ENCODE peak calls at places on chromosomes 1 and 21, in ten cellular contexts. A, Y, N, S, V, L, D, P, U and K are unnamed samples. For H3K4me1, the result is how much of the 10 kb centered on the place peaks cover.

GRCh38 chr1:924619-925323 is 1.0 kb downstream of the SAMD11 start:
- DNase-seq in A (no peak), Y (no peak), N (peak), S (no peak), V (peak), L (no peak), D (peak), P (peak), U (no peak), K (no peak)

GRCh38 chr1:110068646-110069301 is 1.7 kb downstream of the ALX3 start:
- DNase-seq in A (no peak), Y (no peak), N (peak), S (no peak), V (no peak), L (no peak), D (peak), P (no peak), U (no peak), K (no peak)

GRCh38 chr1:206580438-206581113 is 31.7 kb downstream of the EIF2D start:
- DNase-seq in A (no peak), Y (no peak), N (no peak), S (no peak), V (no peak), L (no peak), D (no peak), P (no peak), U (no peak), K (no peak)

GRCh38 chr1:115078708-115079107 is 10.6 kb downstream of the TSPAN2 start:
- DNase-seq in A (no peak), Y (no peak), N (no peak), S (no peak), V (no peak), L (no peak), D (no peak), P (no peak), U (no peak), K (no peak)

GRCh38 chr1:226424228-226425003 is 16.5 kb upstream of the PARP1 start:
- DNase-seq in A (no peak), Y (no peak), N (peak), S (no peak), V (no peak), L (no peak), D (no peak), P (no peak), U (no peak), K (no peak)

GRCh38 chr1:90850181-90850924 is 133.3 kb upstream of the BARHL2 start:
- DNase-seq in A (no peak), Y (no peak), N (peak), S (no peak), V (peak), L (peak), D (peak), P (peak), U (no peak), K (no peak)

GRCh38 chr1:72000809-72001208 is 281.5 kb downstream of the NEGR1 start:
- DNase-seq in A (no peak), Y (no peak), N (no peak), S (no peak), V (no peak), L (peak), D (peak), P (no peak), U (no peak), K (peak)

GRCh38 chr1:241964550-241965241 is 7.1 kb downstream of the BECN2 start:
- DNase-seq in A (no peak), Y (no peak), N (no peak), S (no peak), V (peak), L (no peak), D (no peak), P (no peak), U (peak), K (no peak)

GRCh38 chr1:90717665-90718410 is 736 bp upstream of the BARHL2 start:
- DNase-seq in A (no peak), Y (no peak), N (peak), S (no peak), V (no peak), L (no peak), D (peak), P (no peak), U (no peak), K (no peak)

GRCh38 chr1:97841369-97841768 is 79.5 kb downstream of the DPYD start:
- DNase-seq in A (no peak), Y (no peak), N (no peak), S (no peak), V (no peak), L (no peak), D (no peak), P (no peak), U (no peak), K (no peak)

GRCh38 chr1:50959303-50959912 is 659 bp downstream of the FAF1 start:
- DNase-seq in A (peak), Y (no peak), N (peak), S (no peak), V (no peak), L (no peak), D (no peak), P (no peak), U (no peak), K (no peak)

GRCh38 chr1:199684686-199685273 is 342.7 kb upstream of the NR5A2 start:
- DNase-seq in A (no peak), Y (peak), N (peak), S (no peak), V (no peak), L (peak), D (no peak), P (peak), U (no peak), K (peak)

GRCh38 chr1:200445213-200445612 is 35.4 kb upstream of the ZNF281 start:
- DNase-seq in A (no peak), Y (no peak), N (peak), S (no peak), V (no peak), L (no peak), D (no peak), P (no peak), U (no peak), K (no peak)

GRCh38 chr1:117098287-117098890 is 23.2 kb downstream of the TRIM45 start:
- DNase-seq in A (no peak), Y (no peak), N (no peak), S (no peak), V (no peak), L (no peak), D (no peak), P (no peak), U (no peak), K (no peak)

GRCh38 chr1:199152676-199153075 is 513.8 kb downstream of the PTPRC start:
- DNase-seq in A (no peak), Y (no peak), N (no peak), S (no peak), V (no peak), L (no peak), D (no peak), P (no peak), U (no peak), K (no peak)

GRCh38 chr1:10489291-10490055 is 14.7 kb downstream of the PEX14 start:
- DNase-seq in A (no peak), Y (no peak), N (peak), S (no peak), V (no peak), L (no peak), D (no peak), P (no peak), U (no peak), K (no peak)

GRCh38 chr21:42384184-42384583 is 11.7 kb downstream of the TMPRSS3 start:
- DNase-seq in A (no peak), Y (no peak), N (no peak), S (no peak), V (no peak), L (no peak), D (no peak), P (no peak), U (peak), K (no peak)

GRCh38 chr1:19042675-19043578 is 86.5 kb upstream of the IFFO2 start:
- DNase-seq in A (peak), Y (no peak), N (no peak), S (no peak), V (no peak), L (no peak), D (peak), P (no peak), U (peak), K (no peak)

GRCh38 chr1:232340448-232340847 is 289.5 kb downstream of the SIPA1L2 start:
- DNase-seq in A (no peak), Y (no peak), N (peak), S (no peak), V (no peak), L (no peak), D (no peak), P (no peak), U (no peak), K (no peak)

GRCh38 chr1:25106352-25106751 is 126.0 kb downstream of the SYF2 start:
- DNase-seq in A (no peak), Y (no peak), N (peak), S (no peak), V (no peak), L (no peak), D (no peak), P (no peak), U (no peak), K (no peak)

GRCh38 chr1:9181176-9181906 is 52.4 kb upstream of the GPR157 start:
- DNase-seq in A (peak), Y (peak), N (peak), S (no peak), V (peak), L (peak), D (peak), P (peak), U (peak), K (no peak)

GRCh38 chr21:37416914-37417313 is 50.3 kb downstream of the DYRK1A start:
- DNase-seq in A (no peak), Y (no peak), N (no peak), S (no peak), V (no peak), L (no peak), D (no peak), P (no peak), U (no peak), K (no peak)
- H3K4me1 ChIP-seq in A (under half), Y (under half), N (under half), S (under half), V (half or more), L (under half), D (under half), P (under half), U (under half), K (under half)

GRCh38 chr1:207828046-207828445 is 76.2 kb downstream of the CD46 start:
- DNase-seq in A (peak), Y (no peak), N (no peak), S (no peak), V (no peak), L (no peak), D (no peak), P (no peak), U (no peak), K (no peak)
- H3K4me1 ChIP-seq in A (under half), Y (half or more), N (under half), S (half or more), V (half or more), L (under half), D (under half), P (half or more), U (under half), K (under half)

GRCh38 chr1:204293605-204294365 is 65.9 kb downstream of the PLEKHA6 start:
- DNase-seq in A (no peak), Y (no peak), N (peak), S (no peak), V (no peak), L (no peak), D (no peak), P (no peak), U (no peak), K (no peak)

GRCh38 chr1:204295666-204296065 is 64.1 kb downstream of the PLEKHA6 start:
- DNase-seq in A (no peak), Y (no peak), N (peak), S (no peak), V (peak), L (peak), D (no peak), P (no peak), U (peak), K (no peak)

GRCh38 chr1:204289280-204289679 is 70.4 kb downstream of the PLEKHA6 start:
- DNase-seq in A (no peak), Y (no peak), N (no peak), S (no peak), V (no peak), L (no peak), D (no peak), P (peak), U (no peak), K (no peak)

GRCh38 chr1:204294371-204294770 is 65.4 kb downstream of the PLEKHA6 start:
- DNase-seq in A (peak), Y (no peak), N (peak), S (no peak), V (no peak), L (peak), D (no peak), P (no peak), U (no peak), K (no peak)

DNA sequence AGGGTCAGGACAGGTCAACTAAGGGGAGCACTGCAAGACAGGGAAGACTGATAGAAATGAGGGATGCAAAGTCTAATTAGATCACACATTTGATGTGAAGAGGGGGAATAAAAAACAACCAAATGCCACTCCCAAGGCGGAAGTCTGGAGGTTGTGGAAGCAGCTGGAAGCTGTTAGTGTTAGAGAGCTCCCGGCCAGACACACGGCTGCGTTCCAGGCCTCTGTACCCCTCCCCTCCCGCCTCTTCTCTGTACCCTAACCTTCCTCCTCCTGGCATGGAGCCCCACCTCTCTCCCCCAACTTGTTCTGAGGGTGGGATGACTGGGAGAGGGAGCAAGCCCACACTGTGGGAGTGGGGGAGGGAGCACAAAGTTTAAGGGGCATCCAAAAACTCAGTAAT is 67.0 kb downstream of the PLEKHA6 start:
- DNase-seq in A (no peak), Y (no peak), N (no peak), S (no peak), V (peak), L (no peak), D (no peak), P (no peak), U (no peak), K (no peak)
- H3K4me1 ChIP-seq in A (under half), Y (under half), N (under half), S (under half), V (half or more), L (half or more), D (under half), P (under half), U (under half), K (under half)

GRCh38 chr1:11500881-11501280 is 21.9 kb downstream of the DISP3 start:
- DNase-seq in A (peak), Y (no peak), N (no peak), S (no peak), V (no peak), L (no peak), D (no peak), P (no peak), U (no peak), K (no peak)

GRCh38 chr1:11502516-11502915 is 23.6 kb downstream of the DISP3 start:
- DNase-seq in A (peak), Y (no peak), N (no peak), S (no peak), V (no peak), L (no peak), D (no peak), P (no peak), U (no peak), K (no peak)

GRCh38 chr1:11499825-11500331 is 20.9 kb downstream of the DISP3 start:
- DNase-seq in A (peak), Y (no peak), N (no peak), S (no peak), V (no peak), L (no peak), D (peak), P (peak), U (no peak), K (peak)

GRCh38 chr1:11501491-11501897 is 22.5 kb downstream of the DISP3 start:
- DNase-seq in A (peak), Y (no peak), N (no peak), S (no peak), V (peak), L (no peak), D (peak), P (no peak), U (no peak), K (no peak)

GRCh38 chr1:11501906-11502485 is 23.0 kb downstream of the DISP3 start:
- DNase-seq in A (peak), Y (no peak), N (no peak), S (no peak), V (no peak), L (no peak), D (no peak), P (no peak), U (no peak), K (no peak)
- H3K4me1 ChIP-seq in A (under half), Y (under half), N (under half), S (under half), V (under half), L (under half), D (under half), P (under half), U (under half), K (under half)

GRCh38 chr1:172811698-172812097 is 152.8 kb downstream of the FASLG start:
- DNase-seq in A (no peak), Y (no peak), N (no peak), S (no peak), V (no peak), L (no peak), D (no peak), P (no peak), U (no peak), K (no peak)
- H3K4me1 ChIP-seq in A (under half), Y (under half), N (under half), S (under half), V (under half), L (under half), D (under half), P (under half), U (under half), K (under half)

GRCh38 chr1:236844499-236845271 is 49.6 kb downstream of the MTR start:
- DNase-seq in A (no peak), Y (no peak), N (peak), S (no peak), V (no peak), L (no peak), D (no peak), P (no peak), U (no peak), K (no peak)
- H3K4me1 ChIP-seq in A (under half), Y (under half), N (under half), S (under half), V (under half), L (under half), D (under half), P (under half), U (under half), K (under half)

GRCh38 chr1:54395535-54395934 is 10.7 kb downstream of the SSBP3 start:
- DNase-seq in A (no peak), Y (no peak), N (no peak), S (no peak), V (no peak), L (no peak), D (no peak), P (no peak), U (no peak), K (no peak)

GRCh38 chr1:54391450-54392071 is 14.6 kb downstream of the SSBP3 start:
- DNase-seq in A (no peak), Y (no peak), N (no peak), S (no peak), V (no peak), L (no peak), D (no peak), P (no peak), U (no peak), K (no peak)

GRCh38 chr1:54396280-54396903 is 9.8 kb downstream of the SSBP3 start:
- DNase-seq in A (no peak), Y (no peak), N (no peak), S (no peak), V (no peak), L (no peak), D (no peak), P (peak), U (no peak), K (no peak)

GRCh38 chr1:54392401-54392800 is 13.8 kb downstream of the SSBP3 start:
- DNase-seq in A (no peak), Y (no peak), N (no peak), S (no peak), V (no peak), L (no peak), D (no peak), P (no peak), U (no peak), K (no peak)

GRCh38 chr1:54394104-54394503 is 12.1 kb downstream of the SSBP3 start:
- DNase-seq in A (no peak), Y (no peak), N (no peak), S (no peak), V (no peak), L (no peak), D (no peak), P (no peak), U (no peak), K (no peak)
- H3K4me1 ChIP-seq in A (under half), Y (under half), N (under half), S (under half), V (under half), L (under half), D (under half), P (under half), U (under half), K (under half)

GRCh38 chr1:92748138-92748537 is 36.8 kb downstream of the EVI5 start:
- DNase-seq in A (no peak), Y (no peak), N (no peak), S (no peak), V (no peak), L (no peak), D (no peak), P (no peak), U (no peak), K (no peak)
- H3K4me1 ChIP-seq in A (under half), Y (under half), N (under half), S (under half), V (under half), L (under half), D (under half), P (under half), U (under half), K (under half)